ENCODE peak calls at places on chromosome X, in four cellular contexts. I is OCI-LY7, L is HepG2, F is neural crest cell. K is an unnamed sample.
A peak's percentile ranks its signal among the peaks of the same experiment; 100 is the strongest.

GRCh38 chrX:11739796-11740195 is 18.2 kb upstream of the MSL3 start:
- DNase-seq in I (no peak), L (no peak), F (no peak), K (no peak)

GRCh38 chrX:136166221-136166855 is 19.0 kb downstream of the FHL1 start:
- DNase-seq in I (peak; percentile 3), L (no peak), F (no peak), K (no peak)

GRCh38 chrX:136266828-136267227 is 15.6 kb upstream of the MAP7D3 start:
- DNase-seq in I (no peak), L (no peak), F (no peak), K (no peak)

GRCh38 chrX:65502618-65503017 is 32.0 kb downstream of the LAS1L start:
- DNase-seq in I (no peak), L (no peak), F (no peak), K (no peak)

GRCh38 chrX:52138830-52139544 is 45.7 kb upstream of the MAGED4 start:
- DNase-seq in I (no peak), L (no peak), F (no peak), K (no peak)

GRCh38 chrX:29648161-29648560 is 567.2 kb upstream of the MAGEB2 start:
- DNase-seq in I (no peak), L (no peak), F (no peak), K (no peak)

GRCh38 chrX:55908685-55909212 is 191.2 kb downstream of the RRAGB start:
- DNase-seq in I (no peak), L (no peak), F (peak; percentile 1), K (peak; percentile 13)

GRCh38 chrX:101550362-101550761 is at the start of gene ARMCX1:
- DNase-seq in I (no peak), L (no peak), F (peak; percentile 40), K (no peak)

GRCh38 chrX:117458243-117458968 is 658.2 kb downstream of the KLHL13 start:
- DNase-seq in I (no peak), L (no peak), F (no peak), K (no peak)

GRCh38 chrX:43706786-43707185 is 50.7 kb downstream of the MAOA start:
- DNase-seq in I (no peak), L (no peak), F (no peak), K (no peak)

GRCh38 chrX:140916891-140917290 is 85.5 kb upstream of the SPANXB1 start:
- DNase-seq in I (no peak), L (no peak), F (no peak), K (no peak)

GRCh38 chrX:119062750-119063374 is 9.9 kb upstream of the CT47C1 start:
- DNase-seq in I (no peak), L (no peak), F (no peak), K (no peak)

GRCh38 chrX:18674788-18675735 is 3.2 kb upstream of the RS1 start:
- DNase-seq in I (peak; percentile 77), L (peak; percentile 58), F (peak; percentile 81), K (peak; percentile 86)

GRCh38 chrX:123830309-123830708 is 29.5 kb upstream of the XIAP start:
- DNase-seq in I (peak; percentile 74), L (peak; percentile 91), F (no peak), K (peak; percentile 51)

GRCh38 chrX:130829526-130830515 is 73.2 kb downstream of the ENOX2 start:
- DNase-seq in I (no peak), L (no peak), F (no peak), K (no peak)

GRCh38 chrX:134721766-134722532 is 63.7 kb upstream of the PLAC1 start:
- DNase-seq in I (no peak), L (no peak), F (no peak), K (no peak)

GRCh38 chrX:82816001-82816400 is 692.1 kb upstream of the POU3F4 start:
- DNase-seq in I (no peak), L (no peak), F (no peak), K (no peak)

GRCh38 chrX:78517124-78517523 is 142.0 kb downstream of the RTL3 start:
- DNase-seq in I (no peak), L (no peak), F (no peak), K (peak; percentile 11)

GRCh38 chrX:43707812-43708548 is 51.9 kb downstream of the MAOA start:
- DNase-seq in I (no peak), L (no peak), F (no peak), K (no peak)

GRCh38 chrX:72569786-72570185 is 2.9 kb downstream of the HDAC8 start:
- DNase-seq in I (no peak), L (no peak), F (no peak), K (no peak)

GRCh38 chrX:153827903-153828302 is 2.4 kb downstream of the PDZD4 start:
- DNase-seq in I (no peak), L (no peak), F (no peak), K (peak; percentile 15)

GRCh38 chrX:45261005-45261404 is 60.3 kb upstream of the DIPK2B start:
- DNase-seq in I (no peak), L (no peak), F (no peak), K (no peak)

GRCh38 chrX:37302569-37302968 is 46.6 kb upstream of the PRRG1 start:
- DNase-seq in I (no peak), L (peak; percentile 7), F (no peak), K (no peak)

GRCh38 chrX:70201732-70202131 is 24.4 kb downstream of the DGAT2L6 start:
- DNase-seq in I (no peak), L (no peak), F (no peak), K (no peak)

GRCh38 chrX:69133561-69134542 is 31.4 kb downstream of the PJA1 start:
- DNase-seq in I (peak; percentile 25), L (peak; percentile 59), F (peak; percentile 33), K (no peak)
- TF ChIP-seq CTCF in I (peak; percentile 67), L (peak; percentile 52), F (peak; percentile 56), K (no peak)

DNA sequence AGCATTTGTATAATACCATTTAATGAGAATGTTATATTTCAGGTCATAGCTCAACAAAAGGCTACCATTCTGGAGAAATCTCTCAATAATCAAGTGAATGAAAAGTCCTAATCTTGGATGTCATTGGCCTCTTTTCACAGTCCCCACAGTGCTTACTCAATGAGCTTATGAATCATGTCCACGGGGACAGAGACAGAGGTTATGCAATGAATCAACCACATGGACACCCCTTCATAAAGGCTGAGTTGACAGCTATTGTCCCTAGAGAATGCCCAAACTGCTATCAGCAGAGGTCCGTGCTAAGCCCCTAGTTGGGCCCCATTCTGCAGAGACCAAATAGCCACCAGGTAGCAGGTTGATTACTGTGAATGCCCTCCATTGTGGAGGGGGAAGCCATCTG is 158.1 kb downstream of the LHFPL1 start:
- DNase-seq in I (no peak), L (no peak), F (no peak), K (no peak)
- TF ChIP-seq CTCF in I (no peak), L (no peak), F (no peak), K (no peak)

DNA sequence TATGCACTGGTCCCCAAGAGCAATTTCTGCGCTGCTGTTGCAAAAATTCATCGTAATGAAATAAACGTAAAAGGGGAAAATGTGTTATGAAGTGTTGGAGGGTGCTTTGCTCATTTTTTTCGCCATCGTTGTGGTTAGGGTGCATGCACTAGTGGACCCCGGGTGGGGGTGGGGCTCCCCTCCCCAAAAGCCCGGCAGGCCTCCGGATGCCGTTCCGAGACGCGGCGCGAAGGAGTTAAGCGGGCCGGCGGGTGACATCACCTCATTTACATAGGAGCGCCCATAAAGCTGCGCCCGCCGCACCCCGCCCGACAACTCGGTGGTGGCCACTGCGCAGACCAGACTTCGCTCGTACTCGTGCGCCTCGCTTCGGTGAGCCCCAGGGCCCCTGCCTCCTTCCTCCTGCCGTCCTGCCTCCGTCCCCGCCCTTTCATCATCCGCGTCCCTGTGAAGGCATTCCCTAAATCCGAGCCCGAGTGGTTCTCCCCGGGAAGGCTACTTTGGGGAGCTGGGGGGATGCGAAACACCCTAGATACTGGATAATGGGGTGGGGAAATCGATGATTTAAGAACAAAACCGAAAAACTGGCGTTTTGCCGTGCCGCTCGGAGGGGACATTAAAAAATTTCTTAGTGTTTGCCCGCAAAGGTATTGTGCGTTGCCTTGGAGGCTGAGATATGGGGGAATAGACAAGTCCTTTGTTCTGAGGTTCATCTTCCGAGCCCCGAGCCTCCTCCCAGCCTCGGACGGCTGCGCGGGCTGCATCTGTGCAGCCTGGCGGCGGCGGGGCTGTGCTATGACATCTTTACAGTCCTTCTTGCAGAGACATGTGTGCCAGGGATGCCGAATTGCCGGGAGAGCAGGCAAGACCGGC is at the start of gene TMSB4X:
- DNase-seq in I (peak; percentile 87), L (no peak), F (peak; percentile 74), K (peak; percentile 74)
- TF ChIP-seq CTCF in I (no peak), L (no peak), F (no peak), K (no peak)

DNA sequence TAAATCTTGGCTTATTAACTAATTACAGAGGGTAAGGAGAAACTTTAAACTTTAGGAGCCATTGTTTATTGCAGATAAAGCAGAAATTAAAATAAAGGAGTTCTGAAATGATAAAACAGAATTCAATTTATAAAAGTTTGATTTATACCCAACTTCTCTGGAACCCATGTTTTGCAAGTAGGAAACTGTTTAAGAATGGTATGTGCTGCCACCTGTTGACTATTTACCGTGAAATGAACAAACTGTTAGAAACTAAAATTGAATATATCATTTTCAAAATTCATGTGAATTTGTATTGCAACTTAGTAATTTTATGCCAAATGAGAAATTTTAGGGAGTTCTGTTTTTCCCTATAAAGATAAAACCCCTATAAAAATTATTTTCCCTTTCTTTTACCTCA is 11.0 kb upstream of the TBC1D8B start:
- DNase-seq in I (peak; percentile 9), L (no peak), F (no peak), K (no peak)
- TF ChIP-seq CTCF in I (peak; percentile 72), L (no peak), F (peak; percentile 60), K (peak; percentile 43)